ENCODE peak calls at places on chromosomes 3 and 15, in four cellular contexts. B, E, X and L are unnamed samples.

GRCh38 chr3:148861277-148861869 is 3.7 kb upstream of the CPA3 start:
- DNase-seq in B (peak), E (no peak), X (no peak), L (peak)

GRCh38 chr3:66413151-66413751 is 87.6 kb downstream of the LRIG1 start:
- DNase-seq in E (no peak), B (peak), X (no peak), L (peak)

GRCh38 chr15:85473455-85473854 is 93.1 kb downstream of the AKAP13 start:
- DNase-seq in X (no peak), B (peak), E (no peak), L (no peak)

GRCh38 chr3:15875016-15875689 is 77.4 kb upstream of the ANKRD28 start:
- DNase-seq in B (peak), X (no peak), E (no peak), L (peak)

GRCh38 chr15:95327661-95328060 is 1002.8 kb upstream of the NR2F2 start:
- DNase-seq in E (no peak), B (no peak), X (no peak), L (no peak)

GRCh38 chr15:90412356-90413194 is 24.5 kb downstream of the IQGAP1 start:
- DNase-seq in E (no peak), B (peak), X (peak), L (no peak)

GRCh38 chr3:185470323-185470722 is 28.5 kb downstream of the TMEM41A start:
- DNase-seq in E (no peak), B (no peak), X (no peak), L (no peak)

GRCh38 chr15:49101536-49101935 is 53.9 kb downstream of the COPS2 start:
- DNase-seq in X (no peak), B (peak), E (no peak), L (no peak)

GRCh38 chr3:41450416-41451231 is 251.3 kb downstream of the CTNNB1 start:
- DNase-seq in E (no peak), B (no peak), X (no peak), L (no peak)

GRCh38 chr3:143585720-143586456 is 262.4 kb downstream of the SLC9A9 start:
- DNase-seq in B (no peak), E (no peak), X (no peak), L (no peak)

GRCh38 chr3:48694610-48695051 is 8.9 kb upstream of the NCKIPSD start:
- DNase-seq in X (peak), B (peak), E (peak), L (peak)

GRCh38 chr15:42385206-42385979 is 26.1 kb downstream of the CAPN3 start:
- DNase-seq in E (no peak), X (no peak), B (peak), L (peak)

GRCh38 chr15:42394131-42394530 is 34.8 kb downstream of the CAPN3 start:
- DNase-seq in X (no peak), E (no peak), B (no peak), L (no peak)

GRCh38 chr15:29097168-29097567 is 172.5 kb downstream of the NSMCE3 start:
- DNase-seq in X (no peak), E (peak), B (no peak), L (no peak)

GRCh38 chr3:116254535-116254934 is 190.8 kb downstream of the LSAMP start:
- DNase-seq in X (no peak), E (no peak), B (no peak), L (no peak)

GRCh38 chr15:67006089-67007065 is 59.0 kb upstream of the SMAD3 start:
- DNase-seq in X (no peak), B (peak), E (no peak), L (no peak)

GRCh38 chr15:74889390-74889881 is 406 bp upstream of the MPI start:
- DNase-seq in X (no peak), B (peak), E (peak), L (no peak)

GRCh38 chr3:13015286-13016082 is 57.7 kb downstream of the IQSEC1 start:
- DNase-seq in E (peak), B (no peak), X (no peak), L (no peak)
- TF ChIP-seq POLR2A in E (no peak), B (no peak), X (peak), L (no peak)

DNA sequence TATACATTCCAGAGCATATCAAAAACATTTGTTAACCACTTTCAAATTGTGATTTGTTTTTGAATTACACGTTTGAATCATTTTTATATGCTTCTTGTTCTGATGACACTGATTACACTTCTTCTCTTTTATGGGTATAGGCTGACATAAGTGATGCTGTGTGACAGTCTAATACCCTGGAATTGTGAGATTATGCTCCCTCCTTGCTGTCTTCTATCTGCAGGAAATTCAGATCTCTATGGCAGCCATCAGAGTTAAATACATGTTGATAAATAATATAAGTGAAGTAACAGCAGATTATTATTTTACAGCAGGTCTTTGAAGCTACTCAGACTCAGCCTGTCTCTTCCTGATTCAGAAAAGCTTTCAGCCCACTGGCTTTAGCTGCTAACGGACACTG is 248.9 kb downstream of the ZMAT3 start:
- DNase-seq in X (no peak), B (no peak), E (no peak), L (no peak)
- TF ChIP-seq POLR2A in X (no peak), B (no peak), E (no peak), L (no peak)

GRCh38 chr3:175777965-175778364 is 918.8 kb downstream of the NAALADL2 start:
- DNase-seq in B (no peak), E (no peak), X (no peak), L (no peak)
- TF ChIP-seq POLR2A in B (no peak), E (no peak), X (no peak), L (no peak)

GRCh38 chr15:78130012-78130353 is 1.3 kb downstream of the CIB2 start:
- DNase-seq in B (no peak), X (no peak), E (no peak), L (no peak)

GRCh38 chr15:78130466-78131294 is 565 bp downstream of the CIB2 start:
- DNase-seq in B (no peak), E (peak), X (no peak), L (no peak)

GRCh38 chr15:78133801-78134200 is 2.6 kb upstream of the CIB2 start:
- DNase-seq in X (peak), E (no peak), B (no peak), L (no peak)

GRCh38 chr15:78129098-78130011 is 1.9 kb downstream of the CIB2 start:
- DNase-seq in B (no peak), E (no peak), X (no peak), L (peak)

GRCh38 chr15:78131295-78132021 is at the start of gene CIB2:
- DNase-seq in X (peak), B (peak), E (peak), L (peak)
- TF ChIP-seq POLR2A in X (peak), B (peak), E (no peak), L (no peak)

GRCh38 chr3:136752046-136752326 is 192 bp downstream of the STAG1 start:
- DNase-seq in X (no peak), B (no peak), E (no peak), L (peak)

GRCh38 chr3:136751259-136752045 is 726 bp downstream of the STAG1 start:
- DNase-seq in E (peak), X (peak), B (peak), L (peak)

GRCh38 chr3:136750922-136751258 is 1.3 kb downstream of the STAG1 start:
- DNase-seq in B (peak), E (no peak), X (no peak), L (no peak)

GRCh38 chr3:136749106-136749505 is 3.1 kb downstream of the STAG1 start:
- DNase-seq in E (no peak), X (no peak), B (no peak), L (no peak)

GRCh38 chr3:136750209-136750921 is 1.8 kb downstream of the STAG1 start:
- DNase-seq in B (no peak), E (no peak), X (no peak), L (no peak)
- TF ChIP-seq POLR2A in B (no peak), E (no peak), X (no peak), L (no peak)

GRCh38 chr3:38644662-38645053 is 4.8 kb downstream of the SCN5A start:
- DNase-seq in E (no peak), B (no peak), X (no peak), L (no peak)

GRCh38 chr3:38643592-38643991 is 5.9 kb downstream of the SCN5A start:
- DNase-seq in B (no peak), E (no peak), X (no peak), L (no peak)

GRCh38 chr3:38645076-38645475 is 4.4 kb downstream of the SCN5A start:
- DNase-seq in E (no peak), X (no peak), B (no peak), L (no peak)

GRCh38 chr3:38643090-38643489 is 6.4 kb downstream of the SCN5A start:
- DNase-seq in E (no peak), B (no peak), X (no peak), L (no peak)

GRCh38 chr3:38644016-38644661 is 5.3 kb downstream of the SCN5A start:
- DNase-seq in E (no peak), B (no peak), X (no peak), L (no peak)
- TF ChIP-seq POLR2A in E (no peak), B (no peak), X (no peak), L (no peak)

GRCh38 chr3:39383190-39383912 is at the start of gene SLC25A38:
- DNase-seq in E (peak), B (peak), X (peak), L (peak)

GRCh38 chr3:39386331-39386730 is 3.2 kb downstream of the SLC25A38 start:
- DNase-seq in B (no peak), X (no peak), E (no peak), L (no peak)

GRCh38 chr3:39384665-39385000 is 1.5 kb downstream of the SLC25A38 start:
- DNase-seq in E (no peak), X (no peak), B (no peak), L (no peak)

GRCh38 chr3:39385456-39386098 is 2.4 kb downstream of the SLC25A38 start:
- DNase-seq in E (no peak), B (no peak), X (no peak), L (no peak)

GRCh38 chr3:39383913-39384664 is 919 bp downstream of the SLC25A38 start:
- DNase-seq in X (peak), E (peak), B (peak), L (peak)
- TF ChIP-seq POLR2A in X (peak), E (peak), B (peak), L (peak)